ENCODE peak calls at places on chromosomes 3 and 15, in ten cellular contexts. One of them, this sample, is unnamed.
A peak's percentile ranks its signal among the peaks of the same experiment; 100 is the strongest.

GRCh38 chr3:139127101-139127500 is 82.4 kb upstream of the PRR23C start:
- DNase-seq in OCI-LY7: no peak
- DNase-seq in PC-9: no peak
- DNase-seq in CD8-positive, alpha-beta memory T cell: no peak
- DNase-seq in transverse colon: no peak
- DNase-seq in hepatocyte: no peak
- DNase-seq in IMR-90: peak; percentile 82
- DNase-seq in stomach: no peak
- DNase-seq in body of pancreas: no peak
- DNase-seq in mammary epithelial cell: peak; percentile 90
- DNase-seq in this sample: peak; percentile 95

GRCh38 chr15:83659011-83659811 is 5.3 kb downstream of the ADAMTSL3 start:
- DNase-seq in OCI-LY7: no peak
- DNase-seq in PC-9: no peak
- DNase-seq in CD8-positive, alpha-beta memory T cell: no peak
- DNase-seq in transverse colon: no peak
- DNase-seq in hepatocyte: no peak
- DNase-seq in IMR-90: no peak
- DNase-seq in stomach: no peak
- DNase-seq in body of pancreas: peak; percentile 42
- DNase-seq in mammary epithelial cell: no peak
- DNase-seq in this sample: no peak

GRCh38 chr15:89900849-89901248 is 7.1 kb upstream of the AP3S2 start:
- DNase-seq in OCI-LY7: no peak
- DNase-seq in PC-9: no peak
- DNase-seq in CD8-positive, alpha-beta memory T cell: no peak
- DNase-seq in transverse colon: no peak
- DNase-seq in hepatocyte: no peak
- DNase-seq in IMR-90: no peak
- DNase-seq in stomach: no peak
- DNase-seq in body of pancreas: no peak
- DNase-seq in mammary epithelial cell: no peak
- DNase-seq in this sample: no peak

GRCh38 chr3:120470870-120471269 is 20.1 kb upstream of the FSTL1 start:
- DNase-seq in OCI-LY7: no peak
- DNase-seq in PC-9: no peak
- DNase-seq in CD8-positive, alpha-beta memory T cell: no peak
- DNase-seq in transverse colon: no peak
- DNase-seq in hepatocyte: peak; percentile 11
- DNase-seq in IMR-90: no peak
- DNase-seq in stomach: no peak
- DNase-seq in body of pancreas: no peak
- DNase-seq in mammary epithelial cell: peak; percentile 15
- DNase-seq in this sample: no peak

GRCh38 chr15:37059051-37059450 is 41.3 kb downstream of the MEIS2 start:
- DNase-seq in OCI-LY7: no peak
- DNase-seq in PC-9: peak; percentile 91
- DNase-seq in CD8-positive, alpha-beta memory T cell: no peak
- DNase-seq in transverse colon: no peak
- DNase-seq in hepatocyte: peak; percentile 37
- DNase-seq in IMR-90: peak; percentile 93
- DNase-seq in stomach: no peak
- DNase-seq in body of pancreas: no peak
- DNase-seq in mammary epithelial cell: peak; percentile 82
- DNase-seq in this sample: peak; percentile 86

GRCh38 chr3:99484871-99485270 is 153.5 kb upstream of the COL8A1 start:
- DNase-seq in OCI-LY7: no peak
- DNase-seq in PC-9: no peak
- DNase-seq in CD8-positive, alpha-beta memory T cell: no peak
- DNase-seq in transverse colon: no peak
- DNase-seq in hepatocyte: no peak
- DNase-seq in IMR-90: peak; percentile 36
- DNase-seq in stomach: no peak
- DNase-seq in body of pancreas: no peak
- DNase-seq in mammary epithelial cell: no peak
- DNase-seq in this sample: no peak

GRCh38 chr15:96947830-96948229 is 617.3 kb downstream of the NR2F2 start:
- DNase-seq in OCI-LY7: no peak
- DNase-seq in PC-9: no peak
- DNase-seq in CD8-positive, alpha-beta memory T cell: no peak
- DNase-seq in transverse colon: no peak
- DNase-seq in hepatocyte: peak; percentile 44
- DNase-seq in IMR-90: no peak
- DNase-seq in stomach: no peak
- DNase-seq in body of pancreas: no peak
- DNase-seq in mammary epithelial cell: no peak
- DNase-seq in this sample: no peak

GRCh38 chr3:188749010-188749617 is 422.7 kb upstream of the TPRG1 start:
- DNase-seq in OCI-LY7: peak; percentile 62
- DNase-seq in PC-9: peak; percentile 28
- DNase-seq in CD8-positive, alpha-beta memory T cell: peak; percentile 47
- DNase-seq in transverse colon: peak; percentile 30
- DNase-seq in hepatocyte: no peak
- DNase-seq in IMR-90: no peak
- DNase-seq in stomach: no peak
- DNase-seq in body of pancreas: peak; percentile 28
- DNase-seq in mammary epithelial cell: no peak
- DNase-seq in this sample: no peak

GRCh38 chr3:14166877-14167605 is 11.4 kb downstream of the XPC start:
- DNase-seq in OCI-LY7: no peak
- DNase-seq in PC-9: no peak
- DNase-seq in CD8-positive, alpha-beta memory T cell: no peak
- DNase-seq in transverse colon: no peak
- DNase-seq in hepatocyte: no peak
- DNase-seq in IMR-90: peak; percentile 26
- DNase-seq in stomach: no peak
- DNase-seq in body of pancreas: no peak
- DNase-seq in mammary epithelial cell: peak; percentile 37
- DNase-seq in this sample: peak; percentile 85

GRCh38 chr3:145134738-145135137 is 1026.2 kb downstream of the PLOD2 start:
- DNase-seq in OCI-LY7: no peak
- DNase-seq in PC-9: no peak
- DNase-seq in CD8-positive, alpha-beta memory T cell: no peak
- DNase-seq in transverse colon: no peak
- DNase-seq in hepatocyte: no peak
- DNase-seq in IMR-90: no peak
- DNase-seq in stomach: no peak
- DNase-seq in body of pancreas: no peak
- DNase-seq in mammary epithelial cell: no peak
- DNase-seq in this sample: no peak

GRCh38 chr15:66617137-66618090 is 51.6 kb upstream of the LCTL start:
- DNase-seq in OCI-LY7: no peak
- DNase-seq in PC-9: no peak
- DNase-seq in CD8-positive, alpha-beta memory T cell: no peak
- DNase-seq in transverse colon: peak; percentile 66
- DNase-seq in hepatocyte: peak; percentile 73
- DNase-seq in IMR-90: peak; percentile 80
- DNase-seq in stomach: peak; percentile 91
- DNase-seq in body of pancreas: peak; percentile 64
- DNase-seq in mammary epithelial cell: peak; percentile 20
- DNase-seq in this sample: no peak

GRCh38 chr3:44782891-44783290 is 21.3 kb downstream of the KIF15 start:
- DNase-seq in OCI-LY7: no peak
- DNase-seq in PC-9: no peak
- DNase-seq in CD8-positive, alpha-beta memory T cell: no peak
- DNase-seq in transverse colon: no peak
- DNase-seq in hepatocyte: no peak
- DNase-seq in IMR-90: no peak
- DNase-seq in stomach: no peak
- DNase-seq in body of pancreas: no peak
- DNase-seq in mammary epithelial cell: no peak
- DNase-seq in this sample: no peak

GRCh38 chr3:102123590-102124190 is 274.4 kb downstream of the NFKBIZ start:
- DNase-seq in OCI-LY7: no peak
- DNase-seq in PC-9: peak; percentile 45
- DNase-seq in CD8-positive, alpha-beta memory T cell: no peak
- DNase-seq in transverse colon: no peak
- DNase-seq in hepatocyte: no peak
- DNase-seq in IMR-90: peak; percentile 21
- DNase-seq in stomach: no peak
- DNase-seq in body of pancreas: no peak
- DNase-seq in mammary epithelial cell: peak; percentile 86
- DNase-seq in this sample: peak; percentile 82

GRCh38 chr15:45205192-45205591 is 17.4 kb upstream of the SHF start:
- DNase-seq in OCI-LY7: peak; percentile 79
- DNase-seq in PC-9: no peak
- DNase-seq in CD8-positive, alpha-beta memory T cell: peak; percentile 32
- DNase-seq in transverse colon: peak; percentile 78
- DNase-seq in hepatocyte: peak; percentile 85
- DNase-seq in IMR-90: peak; percentile 69
- DNase-seq in stomach: peak; percentile 79
- DNase-seq in body of pancreas: peak; percentile 78
- DNase-seq in mammary epithelial cell: peak; percentile 57
- DNase-seq in this sample: peak; percentile 32

GRCh38 chr3:197600796-197601565 is 45.2 kb upstream of the BDH1 start:
- DNase-seq in OCI-LY7: no peak
- DNase-seq in PC-9: no peak
- DNase-seq in CD8-positive, alpha-beta memory T cell: no peak
- DNase-seq in transverse colon: no peak
- DNase-seq in hepatocyte: no peak
- DNase-seq in IMR-90: peak; percentile 14
- DNase-seq in stomach: no peak
- DNase-seq in body of pancreas: no peak
- DNase-seq in mammary epithelial cell: no peak
- DNase-seq in this sample: no peak

DNA sequence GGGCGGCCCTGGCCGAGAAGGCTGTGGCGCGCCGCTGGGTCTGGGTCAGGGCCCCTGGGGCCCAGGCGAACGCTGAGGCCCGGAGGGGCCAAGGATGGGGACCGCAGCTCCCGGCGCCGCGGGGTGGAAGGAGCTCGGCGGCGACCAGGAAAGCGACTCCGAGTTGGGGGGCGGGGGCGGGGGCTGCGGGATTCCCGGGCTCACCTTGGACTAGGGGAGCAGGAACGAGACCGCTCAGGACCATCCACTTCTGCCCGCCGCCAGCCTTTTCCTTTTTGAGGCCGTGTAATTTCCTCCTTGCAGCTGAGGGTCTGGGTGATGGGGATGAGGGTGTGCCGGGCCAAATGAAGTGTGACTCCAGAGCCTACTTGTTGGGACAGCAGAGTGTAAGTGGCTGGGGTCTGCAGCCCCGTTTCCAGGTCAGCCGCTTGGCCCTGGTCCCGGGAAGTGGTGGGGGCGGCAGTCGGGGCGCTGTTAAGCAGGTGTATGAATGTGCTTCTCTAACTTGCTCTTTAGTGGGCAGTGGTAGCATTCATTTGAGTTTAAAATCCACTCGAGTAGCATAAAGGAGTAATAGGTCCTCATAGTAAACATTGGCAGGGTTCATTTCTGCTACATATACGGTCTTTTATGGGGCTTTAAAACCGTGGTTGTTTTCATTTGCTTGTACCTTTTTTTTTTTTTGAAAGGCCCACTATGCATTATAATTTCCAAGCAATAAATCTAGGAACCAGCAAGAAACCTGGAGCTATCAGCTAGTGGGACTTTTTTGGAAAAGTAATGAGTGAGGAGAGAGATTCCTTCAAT is 717 bp downstream of the PXK start:
- DNase-seq in OCI-LY7: peak; percentile 75
- DNase-seq in PC-9: no peak
- DNase-seq in CD8-positive, alpha-beta memory T cell: no peak
- DNase-seq in transverse colon: peak; percentile 30
- DNase-seq in hepatocyte: peak; percentile 42
- DNase-seq in IMR-90: no peak
- DNase-seq in stomach: peak; percentile 29
- DNase-seq in body of pancreas: no peak
- DNase-seq in mammary epithelial cell: no peak
- DNase-seq in this sample: no peak
- H3K4me1 ChIP-seq in OCI-LY7: peaks cover 56% of the 10 kb centered on the region
- H3K4me1 ChIP-seq in PC-9: peaks cover 30% of the 10 kb centered on the region
- H3K4me1 ChIP-seq in CD8-positive, alpha-beta memory T cell: peaks cover 16% of the 10 kb centered on the region
- H3K4me1 ChIP-seq in transverse colon: peaks cover 16% of the 10 kb centered on the region
- H3K4me1 ChIP-seq in hepatocyte: peaks cover 8% of the 10 kb centered on the region
- H3K4me1 ChIP-seq in IMR-90: peaks cover 16% of the 10 kb centered on the region
- H3K4me1 ChIP-seq in stomach: peaks cover 10% of the 10 kb centered on the region
- H3K4me1 ChIP-seq in body of pancreas: peaks cover 28% of the 10 kb centered on the region
- H3K4me1 ChIP-seq in mammary epithelial cell: peaks cover 34% of the 10 kb centered on the region
- H3K4me1 ChIP-seq in this sample: peaks cover 11% of the 10 kb centered on the region

DNA sequence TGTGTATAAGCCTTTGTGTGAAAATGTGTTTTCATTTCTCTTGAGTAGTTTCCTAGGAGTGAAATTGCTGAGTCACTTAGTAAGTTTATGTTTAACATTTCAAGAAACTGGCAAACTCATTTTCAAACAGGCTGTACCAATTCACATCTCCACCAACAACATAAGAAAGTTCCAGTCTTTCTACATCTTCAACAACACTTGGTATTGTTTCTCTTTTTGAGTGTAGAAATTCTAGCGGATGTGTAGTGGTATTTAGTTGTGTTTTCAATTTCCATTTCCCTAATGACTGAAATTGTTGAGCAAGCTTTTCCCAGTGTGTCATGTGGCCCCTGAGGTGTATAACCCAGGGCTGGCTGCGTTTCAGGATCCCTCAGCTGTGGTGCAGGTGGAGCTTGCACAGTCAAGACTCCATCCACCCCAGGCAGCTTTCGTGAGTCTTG is 258.5 kb downstream of the PDCD6IP start:
- DNase-seq in OCI-LY7: peak; percentile 12
- DNase-seq in PC-9: no peak
- DNase-seq in CD8-positive, alpha-beta memory T cell: no peak
- DNase-seq in transverse colon: no peak
- DNase-seq in hepatocyte: no peak
- DNase-seq in IMR-90: peak; percentile 49
- DNase-seq in stomach: no peak
- DNase-seq in body of pancreas: no peak
- DNase-seq in mammary epithelial cell: no peak
- DNase-seq in this sample: peak; percentile 13
- H3K27ac ChIP-seq in OCI-LY7: peak overlapping the region; percentile 19
- H3K27ac ChIP-seq in PC-9: no peak overlapping the region
- H3K27ac ChIP-seq in CD8-positive, alpha-beta memory T cell: no peak overlapping the region
- H3K27ac ChIP-seq in transverse colon: no peak overlapping the region
- H3K27ac ChIP-seq in hepatocyte: no peak overlapping the region
- H3K27ac ChIP-seq in IMR-90: no peak overlapping the region
- H3K27ac ChIP-seq in stomach: no peak overlapping the region
- H3K27ac ChIP-seq in body of pancreas: no peak overlapping the region
- H3K27ac ChIP-seq in mammary epithelial cell: no peak overlapping the region
- H3K27ac ChIP-seq in this sample: no peak overlapping the region

DNA sequence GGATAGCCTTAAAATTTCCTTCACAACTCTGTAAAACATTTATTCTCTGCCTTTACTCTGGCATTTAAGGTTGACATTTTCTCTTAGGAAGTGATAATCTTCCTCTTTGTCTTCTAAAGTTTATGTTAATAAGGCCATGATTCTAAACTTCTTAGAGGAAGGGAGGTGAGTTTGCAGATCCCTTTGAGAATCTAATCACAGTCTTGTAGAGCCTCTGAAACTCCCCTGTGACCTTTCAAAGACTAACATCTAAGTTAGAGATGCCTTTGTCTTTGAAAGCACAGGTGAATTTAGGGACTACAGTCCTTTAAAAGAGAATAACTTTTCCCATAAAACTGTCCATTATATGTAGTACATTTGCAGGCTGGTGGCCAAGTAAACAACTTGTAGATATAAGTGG is 115.1 kb downstream of the PLCL2 start:
- DNase-seq in OCI-LY7: no peak
- DNase-seq in PC-9: no peak
- DNase-seq in CD8-positive, alpha-beta memory T cell: no peak
- DNase-seq in transverse colon: no peak
- DNase-seq in hepatocyte: no peak
- DNase-seq in IMR-90: no peak
- DNase-seq in stomach: no peak
- DNase-seq in body of pancreas: no peak
- DNase-seq in mammary epithelial cell: no peak
- DNase-seq in this sample: no peak
- H3K4me1 ChIP-seq in OCI-LY7: no peaks in the 10 kb centered on the region
- H3K4me1 ChIP-seq in PC-9: peaks cover under 1% of the 10 kb centered on the region
- H3K4me1 ChIP-seq in CD8-positive, alpha-beta memory T cell: peaks cover 44% of the 10 kb centered on the region
- H3K4me1 ChIP-seq in transverse colon: no peaks in the 10 kb centered on the region
- H3K4me1 ChIP-seq in hepatocyte: peaks cover 12% of the 10 kb centered on the region
- H3K4me1 ChIP-seq in IMR-90: no peaks in the 10 kb centered on the region
- H3K4me1 ChIP-seq in stomach: peaks cover 14% of the 10 kb centered on the region
- H3K4me1 ChIP-seq in body of pancreas: peaks cover 38% of the 10 kb centered on the region
- H3K4me1 ChIP-seq in mammary epithelial cell: no peaks in the 10 kb centered on the region
- H3K4me1 ChIP-seq in this sample: no peaks in the 10 kb centered on the region

GRCh38 chr3:194103475-194103874 is 32.5 kb upstream of the HES1 start:
- DNase-seq in OCI-LY7: peak; percentile 88
- DNase-seq in PC-9: no peak
- DNase-seq in CD8-positive, alpha-beta memory T cell: peak; percentile 18
- DNase-seq in transverse colon: no peak
- DNase-seq in hepatocyte: no peak
- DNase-seq in IMR-90: no peak
- DNase-seq in stomach: no peak
- DNase-seq in body of pancreas: no peak
- DNase-seq in mammary epithelial cell: peak; percentile 17
- DNase-seq in this sample: no peak
- H3K27ac ChIP-seq in OCI-LY7: peak overlapping the region; percentile 96
- H3K27ac ChIP-seq in PC-9: no peak overlapping the region
- H3K27ac ChIP-seq in CD8-positive, alpha-beta memory T cell: no peak overlapping the region
- H3K27ac ChIP-seq in transverse colon: no peak overlapping the region
- H3K27ac ChIP-seq in hepatocyte: no peak overlapping the region
- H3K27ac ChIP-seq in IMR-90: no peak overlapping the region
- H3K27ac ChIP-seq in stomach: no peak overlapping the region
- H3K27ac ChIP-seq in body of pancreas: no peak overlapping the region
- H3K27ac ChIP-seq in mammary epithelial cell: no peak overlapping the region
- H3K27ac ChIP-seq in this sample: no peak overlapping the region